ENCODE peak calls at places on chromosomes 16 and 17, in four cellular contexts. S is mucosa of descending colon, P is left ventricle myocardium superior, Y is ureter. B is an unnamed sample.

GRCh38 chr16:31108035-31108793 is at the start of gene BCKDK:
- DNase-seq in Y (peak; percentile 69), P (peak; percentile 91), S (peak; percentile 85), B (peak; percentile 73)

GRCh38 chr17:28599311-28600184 is 723 bp upstream of the SPAG5 start:
- DNase-seq in S (peak; percentile 73), P (peak; percentile 67), Y (no peak), B (peak; percentile 68)

GRCh38 chr16:483351-484075 is 44.0 kb upstream of the CAPN15 start:
- DNase-seq in P (no peak), S (no peak), Y (no peak), B (no peak)

GRCh38 chr16:53528797-53529196 is 25.8 kb upstream of the AKTIP start:
- DNase-seq in S (no peak), P (no peak), Y (no peak), B (no peak)

GRCh38 chr16:15772579-15773293 is 84.1 kb downstream of the MYH11 start:
- DNase-seq in P (no peak), S (no peak), Y (no peak), B (no peak)

GRCh38 chr17:41687828-41688640 is 651 bp upstream of the EIF1 start:
- DNase-seq in S (peak; percentile 71), P (peak; percentile 63), Y (peak; percentile 71), B (no peak)

GRCh38 chr17:40910441-40910841 is 25.4 kb upstream of the KRT20 start:
- DNase-seq in Y (no peak), S (no peak), P (no peak), B (no peak)

GRCh38 chr17:51595965-51596364 is 335.6 kb downstream of the UTP18 start:
- DNase-seq in Y (no peak), P (no peak), S (no peak), B (no peak)

GRCh38 chr16:3035972-3036725 is 595 bp downstream of the BICDL2 start:
- DNase-seq in S (peak; percentile 84), P (no peak), Y (peak; percentile 68), B (no peak)

GRCh38 chr17:4858068-4858879 is 25.1 kb downstream of the MINK1 start:
- DNase-seq in P (no peak), S (no peak), Y (no peak), B (no peak)

GRCh38 chr17:33057564-33057963 is 65.9 kb downstream of the SPACA3 start:
- DNase-seq in P (no peak), S (no peak), Y (no peak), B (no peak)

GRCh38 chr17:4566785-4567184 is 6.4 kb upstream of the GGT6 start:
- DNase-seq in S (no peak), Y (no peak), P (no peak), B (peak; percentile 29)

B was measured in HL-60.